ENCODE peak calls at places on chromosomes 6 and 20, in seven cellular contexts. I, C, Q, F, W, E and Z are unnamed samples.

GRCh38 chr20:2859330-2860121 is 13.8 kb upstream of the PTPRA start:
- DNase-seq in I (no peak), C (no peak), Q (no peak), F (no peak), W (no peak), E (no peak), Z (no peak)

GRCh38 chr6:80638222-80639055 is 532.0 kb downstream of the BCKDHB start:
- DNase-seq in I (peak), C (no peak), Q (peak), F (peak), W (peak), E (peak), Z (peak)

GRCh38 chr6:140905050-140905449 is 1227.7 kb upstream of the GJE1 start:
- DNase-seq in I (no peak), C (no peak), Q (no peak), F (no peak), W (no peak), E (no peak), Z (no peak)

GRCh38 chr20:6333110-6333509 is 210.3 kb upstream of the FERMT1 start:
- DNase-seq in I (peak), C (no peak), Q (no peak), F (no peak), W (no peak), E (no peak), Z (no peak)

GRCh38 chr6:149454405-149454848 is 30.4 kb downstream of the ZC3H12D start:
- DNase-seq in I (no peak), C (no peak), Q (no peak), F (no peak), W (peak), E (peak), Z (no peak)

GRCh38 chr6:45175272-45175671 is 152.9 kb upstream of the RUNX2 start:
- DNase-seq in I (peak), C (no peak), Q (no peak), F (no peak), W (no peak), E (no peak), Z (no peak)

GRCh38 chr6:19869464-19869863 is 32.3 kb downstream of the ID4 start:
- DNase-seq in I (peak), C (no peak), Q (no peak), F (no peak), W (no peak), E (no peak), Z (no peak)

GRCh38 chr6:136607932-136608772 is 57.9 kb upstream of the MAP7 start:
- DNase-seq in I (peak), C (peak), Q (peak), F (no peak), W (peak), E (peak), Z (peak)

GRCh38 chr20:36737183-36737499 is 8.7 kb downstream of the NDRG3 start:
- DNase-seq in I (no peak), C (no peak), Q (no peak), F (no peak), W (no peak), E (no peak), Z (no peak)

GRCh38 chr20:51570755-51571469 is 28.4 kb upstream of the NFATC2 start:
- DNase-seq in I (no peak), C (no peak), Q (no peak), F (no peak), W (peak), E (no peak), Z (no peak)

GRCh38 chr6:34196116-34196832 is 40.4 kb upstream of the HMGA1 start:
- DNase-seq in I (peak), C (peak), Q (peak), F (no peak), W (peak), E (peak), Z (peak)

GRCh38 chr6:34201455-34202098 is 35.1 kb upstream of the HMGA1 start:
- DNase-seq in I (no peak), C (no peak), Q (no peak), F (no peak), W (peak), E (peak), Z (peak)

GRCh38 chr6:34196833-34197195 is 39.9 kb upstream of the HMGA1 start:
- DNase-seq in I (no peak), C (no peak), Q (no peak), F (no peak), W (no peak), E (no peak), Z (no peak)

GRCh38 chr6:34202329-34203201 is 34.1 kb upstream of the HMGA1 start:
- DNase-seq in I (peak), C (no peak), Q (peak), F (no peak), W (no peak), E (peak), Z (no peak)

GRCh38 chr6:34200340-34200971 is 36.2 kb upstream of the HMGA1 start:
- DNase-seq in I (peak), C (no peak), Q (peak), F (no peak), W (no peak), E (no peak), Z (no peak)
- H2BK120ac ChIP-seq in I (no peak), C (no peak), Q (no peak), F (peak), W (peak), E (no peak), Z (no peak)

GRCh38 chr6:113362542-113363430 is 494.4 kb upstream of the MARCKS start:
- DNase-seq in I (peak), C (no peak), Q (no peak), F (no peak), W (peak), E (no peak), Z (no peak)

GRCh38 chr6:113361014-113361645 is 496.0 kb upstream of the MARCKS start:
- DNase-seq in I (no peak), C (no peak), Q (no peak), F (no peak), W (peak), E (peak), Z (no peak)

GRCh38 chr6:113364781-113365545 is 492.2 kb upstream of the MARCKS start:
- DNase-seq in I (peak), C (no peak), Q (no peak), F (no peak), W (peak), E (peak), Z (peak)

GRCh38 chr6:113359155-113360140 is 497.7 kb upstream of the MARCKS start:
- DNase-seq in I (no peak), C (no peak), Q (no peak), F (no peak), W (peak), E (peak), Z (no peak)

DNA sequence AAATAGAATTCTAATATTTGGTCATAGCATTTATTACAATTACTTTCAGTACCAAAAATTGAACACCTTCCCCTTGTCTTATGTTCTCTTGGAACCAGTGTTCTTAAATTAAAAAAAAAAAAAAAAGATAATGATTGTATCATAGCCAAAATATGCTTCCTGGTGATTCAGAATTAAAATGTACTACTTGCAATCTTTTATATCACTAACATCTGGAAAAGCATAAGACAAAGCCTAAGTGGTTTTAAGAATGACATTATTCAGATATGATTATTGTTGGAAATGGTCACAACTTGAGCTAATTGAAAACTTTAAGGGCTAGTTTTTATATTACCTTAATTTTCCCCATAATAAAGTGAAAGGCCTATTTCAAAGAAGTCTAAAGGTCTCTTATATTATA is 493.3 kb upstream of the MARCKS start:
- DNase-seq in I (no peak), C (no peak), Q (no peak), F (no peak), W (peak), E (no peak), Z (no peak)
- H2AK5ac ChIP-seq in I (no peak), C (no peak), Q (no peak), F (no peak), W (no peak), E (no peak), Z (no peak)

DNA sequence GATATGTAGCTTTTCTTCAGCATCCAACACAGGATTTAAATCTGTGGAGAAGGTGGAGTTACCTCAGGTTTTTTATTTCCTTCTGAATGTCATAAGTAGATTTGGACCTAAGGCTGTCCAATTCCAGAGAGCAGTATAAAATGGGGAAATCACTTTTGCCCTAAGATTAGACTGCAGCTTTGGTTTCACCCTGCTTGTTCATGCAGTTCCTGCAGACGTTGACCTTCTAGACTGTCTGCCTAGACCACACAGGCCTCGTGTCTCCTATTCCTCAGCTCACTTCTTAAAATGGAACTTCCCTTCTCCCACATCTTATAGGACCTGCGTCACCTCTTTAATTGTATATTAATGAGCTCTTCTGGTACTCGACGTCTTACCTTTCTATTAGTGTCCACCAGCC is 26.0 kb upstream of the C6orf62 start:
- DNase-seq in I (no peak), C (no peak), Q (no peak), F (no peak), W (no peak), E (no peak), Z (peak)
- H2BK120ac ChIP-seq in I (no peak), C (no peak), Q (no peak), F (no peak), W (peak), E (no peak), Z (no peak)

DNA sequence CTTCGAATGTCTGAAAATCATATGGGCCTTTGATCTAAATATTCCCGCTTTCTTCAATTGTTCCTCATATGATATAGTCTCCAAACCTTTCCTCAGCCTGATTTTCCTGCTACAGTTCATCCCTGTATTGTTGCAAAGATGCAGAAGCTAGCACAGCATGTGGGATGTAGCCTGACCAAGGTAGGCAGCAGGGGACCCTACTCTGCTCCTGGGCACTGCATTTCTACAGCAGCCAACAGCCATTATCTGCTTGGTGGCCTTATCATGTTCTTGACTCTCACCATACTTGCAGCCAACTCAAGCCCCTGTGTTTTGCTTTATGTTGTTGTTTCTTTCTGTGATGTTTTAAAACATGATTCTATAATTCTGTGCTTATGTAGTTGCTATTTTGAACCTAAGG is 14.8 kb upstream of the TXLNB start:
- DNase-seq in I (peak), C (no peak), Q (no peak), F (no peak), W (no peak), E (no peak), Z (no peak)
- H2AK5ac ChIP-seq in I (no peak), C (no peak), Q (no peak), F (no peak), W (no peak), E (no peak), Z (no peak)

DNA sequence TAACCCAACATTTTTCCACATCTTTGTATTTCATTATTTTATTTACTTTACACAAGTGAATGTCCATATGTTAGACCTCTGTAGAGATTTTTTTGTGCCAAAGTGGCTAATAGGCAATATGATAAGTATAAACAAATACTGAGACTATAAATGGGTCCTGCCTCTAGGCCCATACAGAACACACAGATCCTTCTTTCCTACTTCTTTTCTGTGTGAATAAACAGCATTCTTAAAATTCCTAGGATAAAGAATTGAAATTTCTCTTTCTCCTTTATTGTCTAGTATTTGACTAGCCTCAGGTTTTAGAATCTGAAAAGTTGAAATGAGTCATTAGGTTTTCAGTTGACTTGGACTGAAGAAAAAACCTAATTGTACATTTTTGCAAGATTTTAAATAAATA is 46.3 kb upstream of the HS3ST5 start:
- DNase-seq in I (no peak), C (no peak), Q (no peak), F (no peak), W (no peak), E (no peak), Z (no peak)
- H2BK120ac ChIP-seq in I (no peak), C (no peak), Q (no peak), F (no peak), W (no peak), E (no peak), Z (no peak)

DNA sequence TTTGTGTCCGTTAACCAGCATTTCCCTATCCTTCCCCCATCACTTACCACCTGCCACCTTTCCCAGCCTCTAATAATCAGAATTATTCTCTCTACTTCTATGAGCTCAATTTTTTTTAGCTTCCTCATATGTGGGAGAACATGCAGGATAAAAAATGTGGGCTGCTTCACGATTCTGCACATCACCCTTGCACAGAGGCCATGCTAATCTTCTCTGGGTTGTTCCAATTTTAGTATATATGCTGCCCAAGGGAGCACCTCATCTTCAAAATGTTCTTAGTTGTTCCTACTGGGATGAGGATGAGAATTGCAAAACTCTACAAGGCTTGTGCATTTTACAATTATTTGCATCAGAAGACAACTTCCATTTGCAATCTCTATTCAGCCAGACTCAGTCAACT is 58.1 kb downstream of the LAMA4 start:
- DNase-seq in I (no peak), C (no peak), Q (no peak), F (no peak), W (no peak), E (no peak), Z (no peak)
- H2AK5ac ChIP-seq in I (no peak), C (no peak), Q (no peak), F (no peak), W (no peak), E (no peak), Z (no peak)

GRCh38 chr6:125054331-125054730 is 92.1 kb downstream of the RNF217 start:
- DNase-seq in I (no peak), C (no peak), Q (no peak), F (no peak), W (no peak), E (no peak), Z (no peak)

GRCh38 chr6:125063307-125063706 is 90.3 kb upstream of the TPD52L1 start:
- DNase-seq in I (no peak), C (no peak), Q (no peak), F (no peak), W (no peak), E (no peak), Z (no peak)

GRCh38 chr6:125053809-125054208 is 91.6 kb downstream of the RNF217 start:
- DNase-seq in I (no peak), C (no peak), Q (no peak), F (no peak), W (no peak), E (no peak), Z (no peak)

GRCh38 chr6:125058562-125058961 is 95.0 kb upstream of the TPD52L1 start:
- DNase-seq in I (no peak), C (no peak), Q (no peak), F (no peak), W (no peak), E (no peak), Z (no peak)

DNA sequence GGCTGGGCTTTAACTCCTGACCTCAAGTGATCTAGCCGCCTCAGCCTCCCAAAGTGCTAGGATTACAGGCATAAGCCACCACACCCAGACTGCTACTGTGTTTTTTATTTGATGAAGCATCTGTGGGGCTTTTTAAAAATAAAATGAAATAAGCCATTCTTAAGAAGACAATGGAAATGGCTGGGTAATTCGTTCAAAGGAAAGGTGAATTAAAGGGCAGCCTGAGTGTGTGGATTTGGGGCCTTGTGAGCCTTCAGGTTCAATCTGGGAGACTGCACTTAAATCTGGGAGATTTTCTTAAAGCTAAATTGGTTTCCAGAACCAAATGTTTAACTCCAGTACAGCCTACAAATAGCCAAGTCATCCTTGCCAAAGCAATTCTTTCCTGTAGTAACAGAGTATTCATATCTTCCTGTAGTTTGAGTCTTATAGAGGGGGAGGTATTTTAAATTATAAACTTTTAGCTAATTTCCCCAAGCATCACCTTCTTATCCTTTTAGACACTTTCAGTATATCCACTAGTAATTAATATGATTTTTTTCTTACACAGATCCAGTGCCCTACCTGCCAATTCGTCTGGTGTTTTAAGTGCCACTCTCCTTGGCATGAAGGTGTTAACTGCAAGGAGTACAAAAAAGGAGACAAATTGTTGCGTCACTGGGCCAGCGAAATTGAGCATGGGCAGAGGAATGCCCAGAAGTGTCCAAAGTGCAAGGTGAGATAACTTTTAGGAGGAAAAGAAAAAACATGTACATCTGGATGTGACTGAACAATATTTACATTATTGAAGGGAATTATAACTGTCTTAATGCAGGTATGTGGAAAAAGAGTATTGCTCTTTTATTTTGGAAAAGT is 95.4 kb downstream of the RNF217 start:
- DNase-seq in I (no peak), C (no peak), Q (no peak), F (no peak), W (no peak), E (no peak), Z (no peak)
- H2BK120ac ChIP-seq in I (no peak), C (no peak), Q (no peak), F (no peak), W (no peak), E (no peak), Z (no peak)

GRCh38 chr20:11717562-11717961 is 200.1 kb upstream of the BTBD3 start:
- DNase-seq in I (no peak), C (no peak), Q (no peak), F (no peak), W (no peak), E (no peak), Z (no peak)

GRCh38 chr20:11718474-11719094 is 199.1 kb upstream of the BTBD3 start:
- DNase-seq in I (no peak), C (no peak), Q (no peak), F (peak), W (no peak), E (no peak), Z (no peak)

GRCh38 chr20:11716945-11717248 is 200.8 kb upstream of the BTBD3 start:
- DNase-seq in I (no peak), C (no peak), Q (no peak), F (no peak), W (no peak), E (no peak), Z (no peak)

GRCh38 chr20:11721411-11721810 is 196.3 kb upstream of the BTBD3 start:
- DNase-seq in I (no peak), C (no peak), Q (no peak), F (no peak), W (no peak), E (no peak), Z (no peak)

GRCh38 chr20:11719153-11719552 is 198.5 kb upstream of the BTBD3 start:
- DNase-seq in I (no peak), C (no peak), Q (peak), F (peak), W (no peak), E (no peak), Z (no peak)
- H2AK5ac ChIP-seq in I (no peak), C (no peak), Q (no peak), F (no peak), W (no peak), E (no peak), Z (no peak)

GRCh38 chr6:67358241-67358640 is 1276.8 kb upstream of the ADGRB3 start:
- DNase-seq in I (no peak), C (no peak), Q (no peak), F (no peak), W (no peak), E (no peak), Z (no peak)

GRCh38 chr6:67361264-67361663 is 1273.8 kb upstream of the ADGRB3 start:
- DNase-seq in I (no peak), C (no peak), Q (no peak), F (no peak), W (no peak), E (no peak), Z (no peak)

DNA sequence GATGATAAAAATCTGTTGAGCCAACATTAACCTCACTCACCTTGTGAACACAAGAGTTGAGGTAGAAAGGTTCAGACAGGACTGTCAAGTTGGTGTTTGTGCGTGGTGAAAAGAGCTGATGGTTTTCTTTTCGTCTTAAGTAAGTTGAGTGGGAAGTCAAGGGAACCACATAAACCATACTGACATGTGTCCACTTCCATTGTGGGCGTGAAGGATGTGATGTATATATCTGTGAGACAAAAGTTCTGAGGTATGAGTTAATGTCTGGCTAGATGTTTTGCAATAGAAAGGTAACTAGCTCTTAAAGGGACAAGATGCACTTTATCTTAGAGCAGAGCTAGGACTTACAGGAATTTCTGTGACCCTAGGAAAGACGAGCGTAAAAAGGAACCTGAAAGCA is 1272.1 kb upstream of the ADGRB3 start:
- DNase-seq in I (no peak), C (no peak), Q (no peak), F (no peak), W (no peak), E (no peak), Z (no peak)
- H2BK120ac ChIP-seq in I (no peak), C (no peak), Q (no peak), F (no peak), W (no peak), E (no peak), Z (no peak)

GRCh38 chr6:68189217-68189616 is 445.9 kb upstream of the ADGRB3 start:
- DNase-seq in I (no peak), C (no peak), Q (no peak), F (no peak), W (no peak), E (no peak), Z (no peak)

DNA sequence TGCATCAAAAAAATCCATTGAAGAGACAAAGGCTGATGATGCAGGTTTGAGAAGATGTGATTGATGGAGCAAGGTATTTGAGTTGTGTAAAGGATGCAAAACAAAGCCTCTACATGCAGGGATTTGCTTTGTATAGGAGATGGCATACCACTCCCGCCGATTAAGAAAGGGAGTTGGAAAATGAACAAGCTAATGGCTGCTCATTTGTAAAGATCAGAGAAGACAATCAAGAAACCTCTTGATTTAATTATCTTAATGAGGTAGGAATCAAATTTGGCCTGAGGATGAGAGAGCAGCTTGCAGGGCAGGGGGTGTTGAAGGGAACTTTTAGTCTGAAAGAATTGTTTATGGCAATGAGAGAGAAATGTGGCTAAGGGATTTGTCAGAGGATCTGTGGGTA is 448.2 kb upstream of the ADGRB3 start:
- DNase-seq in I (no peak), C (peak), Q (no peak), F (no peak), W (no peak), E (no peak), Z (no peak)
- H2AK5ac ChIP-seq in I (no peak), C (no peak), Q (no peak), F (no peak), W (no peak), E (no peak), Z (no peak)